ENCODE peak calls at places on chromosome 13, in nine cellular contexts. J, W, Y, G, O, C, S, N and X are unnamed samples.

GRCh38 chr13:67367385-67367784 is 137.2 kb upstream of the PCDH9 start:
- DNase-seq in J (no peak), W (no peak), Y (no peak), G (no peak), O (no peak), C (no peak), S (no peak), N (no peak), X (no peak)

GRCh38 chr13:73421310-73421912 is 362.6 kb downstream of the KLF5 start:
- DNase-seq in J (peak; percentile 100), W (no peak), Y (no peak), G (no peak), O (no peak), C (no peak), S (no peak), N (no peak), X (no peak)

GRCh38 chr13:73195091-73195490 is 136.3 kb downstream of the KLF5 start:
- DNase-seq in J (peak; percentile 34), W (no peak), Y (no peak), G (no peak), O (no peak), C (no peak), S (no peak), N (no peak), X (no peak)

GRCh38 chr13:92974905-92975429 is 251.6 kb upstream of the GPC6 start:
- DNase-seq in J (no peak), W (no peak), Y (no peak), G (no peak), O (no peak), C (no peak), S (no peak), N (no peak), X (no peak)

GRCh38 chr13:60047943-60048342 is 115.8 kb downstream of the DIAPH3 start:
- DNase-seq in J (peak; percentile 1), W (no peak), Y (no peak), G (peak; percentile 4), O (no peak), C (no peak), S (no peak), N (no peak), X (peak; percentile 14)

GRCh38 chr13:22717036-22717435 is 463.7 kb upstream of the SGCG start:
- DNase-seq in J (no peak), W (no peak), Y (no peak), G (no peak), O (no peak), C (no peak), S (no peak), N (no peak), X (no peak)

GRCh38 chr13:112583592-112584277 is 4.2 kb downstream of the TUBGCP3 start:
- DNase-seq in J (no peak), W (no peak), Y (peak; percentile 91), G (no peak), O (peak; percentile 32), C (peak; percentile 41), S (peak; percentile 34), N (peak; percentile 30), X (no peak)

GRCh38 chr13:112331675-112332074 is 44.5 kb upstream of the SPACA7 start:
- DNase-seq in J (no peak), W (no peak), Y (no peak), G (no peak), O (no peak), C (no peak), S (no peak), N (no peak), X (no peak)

GRCh38 chr13:94416454-94417080 is 62.9 kb downstream of the DCT start:
- DNase-seq in J (peak; percentile 15), W (no peak), Y (no peak), G (peak; percentile 9), O (no peak), C (no peak), S (no peak), N (no peak), X (peak; percentile 46)

GRCh38 chr13:113403255-113404104 is 39.5 kb upstream of the GRTP1 start:
- DNase-seq in J (no peak), W (peak; percentile 64), Y (no peak), G (no peak), O (no peak), C (no peak), S (no peak), N (no peak), X (no peak)

GRCh38 chr13:40505196-40505595 is 161.2 kb downstream of the FOXO1 start:
- DNase-seq in J (no peak), W (no peak), Y (peak; percentile 55), G (no peak), O (no peak), C (no peak), S (no peak), N (no peak), X (no peak)

GRCh38 chr13:110000534-110001345 is 214.4 kb upstream of the IRS2 start:
- DNase-seq in J (no peak), W (no peak), Y (no peak), G (no peak), O (no peak), C (no peak), S (no peak), N (no peak), X (no peak)

GRCh38 chr13:49454388-49455015 is 10.4 kb downstream of the SETDB2 start:
- DNase-seq in J (no peak), W (no peak), Y (no peak), G (no peak), O (no peak), C (no peak), S (no peak), N (no peak), X (no peak)

GRCh38 chr13:75995966-75996365 is 359.8 kb downstream of the LMO7 start:
- DNase-seq in J (no peak), W (no peak), Y (no peak), G (no peak), O (no peak), C (no peak), S (no peak), N (no peak), X (no peak)

DNA sequence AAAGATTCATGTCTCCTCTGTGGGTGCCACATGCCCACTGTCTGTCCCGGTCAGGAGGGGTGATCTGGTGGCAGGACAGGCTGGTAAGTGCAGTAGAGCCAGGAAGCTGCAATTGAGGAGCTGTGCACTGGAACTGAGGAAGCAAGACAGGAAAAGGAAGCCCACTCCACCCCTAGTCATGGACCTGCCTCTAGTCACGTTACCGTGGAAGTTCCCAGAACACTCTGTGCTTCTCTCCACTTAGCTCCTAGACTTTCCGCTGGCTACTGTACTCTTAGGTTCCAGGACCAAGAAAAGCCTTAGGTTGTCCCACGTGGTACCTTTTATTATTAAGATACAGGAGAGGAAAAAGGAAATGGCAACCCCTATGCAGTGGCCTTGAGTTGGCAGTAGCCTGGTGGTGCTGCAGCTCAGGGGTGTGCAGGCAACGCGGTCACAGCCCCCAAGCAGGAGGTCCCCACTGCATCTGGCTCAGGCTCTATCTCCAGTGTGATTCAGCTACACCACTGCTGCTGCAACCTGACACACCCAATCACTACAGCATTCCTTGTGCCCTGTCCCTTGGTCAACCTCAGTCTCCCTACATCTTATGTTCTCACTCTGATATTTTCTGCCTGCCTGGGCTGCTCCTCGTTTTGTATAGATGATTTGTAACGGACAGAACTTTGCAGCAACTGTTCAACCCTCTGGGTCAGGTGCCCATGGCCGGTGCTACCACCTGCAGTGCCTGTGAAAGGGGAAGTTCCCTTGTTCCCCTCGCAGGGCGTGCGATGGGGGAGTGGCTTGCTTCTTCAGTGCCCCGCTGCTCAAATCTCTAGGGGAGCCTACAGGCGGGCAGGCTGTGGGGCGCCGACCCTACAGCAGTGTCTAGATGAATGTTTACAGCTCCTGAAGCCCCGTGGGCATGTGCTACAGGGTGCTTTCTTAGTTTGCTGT is 24.4 kb upstream of the GPR12 start:
- DNase-seq in J (no peak), W (no peak), Y (no peak), G (no peak), O (no peak), C (no peak), S (no peak), N (no peak), X (no peak)
- H3K27me3 ChIP-seq in J (no peaks in the 10 kb centered on the region), W (peaks cover 34% of the 10 kb centered on the region), Y (no peaks in the 10 kb centered on the region), G (no peaks in the 10 kb centered on the region), O (no peaks in the 10 kb centered on the region), C (peaks cover 7% of the 10 kb centered on the region), S (peaks cover 83% of the 10 kb centered on the region), N (no peaks in the 10 kb centered on the region), X (peaks cover 3% of the 10 kb centered on the region)

DNA sequence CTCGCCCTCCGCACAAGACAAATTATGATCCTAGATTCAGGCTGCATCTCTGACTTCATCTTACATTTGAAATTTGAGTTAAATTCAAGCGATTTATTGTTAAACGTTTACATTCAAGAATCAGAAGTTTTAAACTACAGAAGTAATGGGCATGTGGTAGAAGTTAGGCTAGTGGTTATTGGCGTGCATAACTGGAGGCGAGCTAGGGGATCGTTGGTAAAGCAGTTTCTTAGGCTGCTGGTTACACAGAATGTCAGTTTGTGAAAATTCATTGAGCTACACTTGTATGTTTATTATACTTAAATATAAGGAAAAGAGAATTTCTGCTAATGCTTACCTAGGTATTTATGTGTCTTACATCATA is 733 bp upstream of the CDX2 start:
- DNase-seq in J (no peak), W (no peak), Y (no peak), G (no peak), O (no peak), C (no peak), S (no peak), N (no peak), X (no peak)
- H3K4me3 ChIP-seq in J (no peak overlapping the region), W (no peak overlapping the region), Y (no peak overlapping the region), G (no peak overlapping the region), O (no peak overlapping the region), C (no peak overlapping the region), S (no peak overlapping the region), N (no peak overlapping the region), X (no peak overlapping the region)

GRCh38 chr13:97257800-97258799 is 36.0 kb downstream of the MBNL2 start:
- DNase-seq in J (peak; percentile 79), W (no peak), Y (no peak), G (peak; percentile 97), O (peak; percentile 79), C (peak; percentile 83), S (peak; percentile 40), N (peak; percentile 18), X (peak; percentile 45)
- TF ChIP-seq CTCF in J (no peak), W (peak; percentile 15), Y (no peak), G (peak; percentile 55), O (no peak), C (no peak), S (no peak), N (no peak), X (peak; percentile 26)

DNA sequence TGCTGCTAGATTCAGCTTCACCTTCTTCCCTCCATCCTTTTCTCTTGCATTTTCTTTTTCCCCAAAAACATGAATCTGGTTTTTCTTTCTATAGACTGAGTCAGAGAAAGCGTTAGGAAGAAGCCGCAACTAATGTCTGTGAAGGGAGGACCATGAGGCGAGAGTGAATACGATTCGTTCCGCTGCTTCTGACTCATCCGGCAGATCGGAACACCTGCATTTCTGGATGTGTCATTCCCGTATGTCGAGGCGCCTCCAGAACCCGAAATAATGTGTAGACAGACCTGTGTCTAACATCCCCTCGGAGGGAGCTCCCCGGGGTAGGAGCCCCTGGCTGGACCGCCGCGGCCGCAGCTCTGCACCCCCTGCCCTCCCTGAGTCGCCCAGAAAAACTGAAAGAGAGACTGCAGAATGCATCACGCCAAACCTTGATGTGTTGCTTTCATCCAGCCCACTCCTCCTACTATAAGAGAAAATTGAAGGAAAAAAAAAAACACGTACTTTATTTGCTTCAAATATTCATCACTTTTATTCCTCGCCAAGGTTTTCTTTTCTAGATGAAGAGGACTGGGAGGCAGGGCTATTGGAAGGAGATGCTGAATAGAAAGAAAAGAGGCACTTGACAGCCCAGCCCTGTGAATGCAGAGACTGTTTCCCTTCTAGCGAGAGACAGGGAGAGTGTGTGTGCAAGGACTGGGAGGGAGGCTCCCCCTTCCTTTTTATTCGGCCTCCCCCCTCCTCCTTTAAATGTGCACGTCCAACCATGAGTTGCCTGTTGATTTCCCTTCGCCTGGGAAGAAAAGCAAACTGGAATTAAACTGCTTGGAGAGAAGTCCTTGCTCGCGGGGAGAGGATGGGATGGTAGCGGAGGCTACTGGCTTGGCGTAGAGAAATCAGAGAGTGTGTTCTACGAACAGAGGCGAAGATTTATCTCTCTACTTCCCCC is 610 bp upstream of the PCDH17 start:
- DNase-seq in J (peak; percentile 23), W (peak; percentile 41), Y (no peak), G (peak; percentile 3), O (no peak), C (no peak), S (no peak), N (no peak), X (peak; percentile 44)
- H3K27me3 ChIP-seq in J (peaks cover 30% of the 10 kb centered on the region), W (peaks cover 69% of the 10 kb centered on the region), Y (no peaks in the 10 kb centered on the region), G (peaks cover 35% of the 10 kb centered on the region), O (no peaks in the 10 kb centered on the region), C (peaks cover 30% of the 10 kb centered on the region), S (peaks cover 67% of the 10 kb centered on the region), N (peaks cover 16% of the 10 kb centered on the region), X (no peaks in the 10 kb centered on the region)